ENCODE peak calls at places on chromosomes 6 and 20, in six cellular contexts. G is fibroblast of lung, A is PC-9, L is cardiac muscle cell, M is left ventricle myocardium inferior, U is Peyer's patch. P is an unnamed sample.

GRCh38 chr6:158756977-158757752 is 62.0 kb downstream of the EZR start:
- DNase-seq in L (no peak), A (no peak), G (no peak), U (no peak), M (no peak), P (no peak)

GRCh38 chr20:50859161-50859560 is 64.3 kb downstream of the BCAS4 start:
- DNase-seq in G (no peak), U (no peak), M (no peak), L (no peak), A (no peak), P (no peak)

GRCh38 chr6:49906511-49906910 is 40.2 kb upstream of the CRISP1 start:
- DNase-seq in G (no peak), U (no peak), A (no peak), M (no peak), L (no peak), P (no peak)

GRCh38 chr20:16302818-16303217 is 270.4 kb downstream of the KIF16B start:
- DNase-seq in A (no peak), G (no peak), M (no peak), L (no peak), U (no peak), P (no peak)

GRCh38 chr6:113994934-113995342 is 24.0 kb upstream of the HDAC2 start:
- DNase-seq in M (no peak), G (peak; percentile 91), L (peak; percentile 87), U (no peak), A (peak; percentile 66), P (no peak)

GRCh38 chr20:4375881-4376280 is 345.8 kb upstream of the PRND start:
- DNase-seq in G (peak; percentile 72), L (no peak), M (no peak), U (no peak), A (no peak), P (no peak)

GRCh38 chr6:157203312-157203744 is 120.0 kb downstream of the TMEM242 start:
- DNase-seq in U (peak; percentile 34), A (no peak), L (no peak), G (peak; percentile 29), M (no peak), P (peak; percentile 67)

GRCh38 chr6:41424370-41425058 is 89.1 kb downstream of the NCR2 start:
- DNase-seq in M (peak; percentile 79), U (peak; percentile 68), G (peak; percentile 55), A (peak; percentile 48), L (peak; percentile 83), P (no peak)

GRCh38 chr20:50285376-50286173 is 94.9 kb downstream of the CEBPB start:
- DNase-seq in U (no peak), G (peak; percentile 65), A (peak; percentile 62), L (no peak), M (no peak), P (no peak)

GRCh38 chr6:108781419-108782110 is 66.7 kb upstream of the ARMC2 start:
- DNase-seq in U (no peak), G (peak; percentile 21), A (no peak), L (no peak), M (no peak), P (no peak)

GRCh38 chr20:62011403-62011791 is 54.3 kb downstream of the TAF4 start:
- DNase-seq in G (no peak), U (no peak), M (no peak), A (no peak), L (no peak), P (no peak)

GRCh38 chr6:22737331-22737730 is 168.0 kb downstream of the HDGFL1 start:
- DNase-seq in G (peak; percentile 51), L (peak; percentile 78), A (no peak), M (no peak), U (no peak), P (no peak)

GRCh38 chr6:144896296-144896695 is 611.2 kb downstream of the UTRN start:
- DNase-seq in U (no peak), L (no peak), M (no peak), G (no peak), A (no peak), P (no peak)

GRCh38 chr6:3806169-3806922 is 42.8 kb upstream of the FAM50B start:
- DNase-seq in M (no peak), L (no peak), U (peak; percentile 62), G (no peak), A (no peak), P (no peak)

GRCh38 chr20:23928788-23929187 is 49.2 kb upstream of the CST5 start:
- DNase-seq in M (no peak), L (no peak), U (no peak), G (no peak), A (no peak), P (peak; percentile 42)

GRCh38 chr6:43716099-43716498 is 28.5 kb upstream of the MRPS18A start:
- DNase-seq in A (no peak), U (no peak), L (no peak), M (peak; percentile 72), G (peak; percentile 28), P (peak; percentile 61)

GRCh38 chr6:43712590-43712989 is 25.0 kb upstream of the MRPS18A start:
- DNase-seq in L (no peak), U (no peak), G (no peak), A (no peak), M (peak; percentile 40), P (no peak)

GRCh38 chr6:43715056-43715788 is 27.6 kb upstream of the MRPS18A start:
- DNase-seq in U (no peak), M (no peak), L (no peak), G (no peak), A (no peak), P (no peak)

GRCh38 chr6:43714311-43715055 is 26.9 kb upstream of the MRPS18A start:
- DNase-seq in L (no peak), M (peak; percentile 57), A (no peak), U (no peak), G (peak; percentile 54), P (no peak)

DNA sequence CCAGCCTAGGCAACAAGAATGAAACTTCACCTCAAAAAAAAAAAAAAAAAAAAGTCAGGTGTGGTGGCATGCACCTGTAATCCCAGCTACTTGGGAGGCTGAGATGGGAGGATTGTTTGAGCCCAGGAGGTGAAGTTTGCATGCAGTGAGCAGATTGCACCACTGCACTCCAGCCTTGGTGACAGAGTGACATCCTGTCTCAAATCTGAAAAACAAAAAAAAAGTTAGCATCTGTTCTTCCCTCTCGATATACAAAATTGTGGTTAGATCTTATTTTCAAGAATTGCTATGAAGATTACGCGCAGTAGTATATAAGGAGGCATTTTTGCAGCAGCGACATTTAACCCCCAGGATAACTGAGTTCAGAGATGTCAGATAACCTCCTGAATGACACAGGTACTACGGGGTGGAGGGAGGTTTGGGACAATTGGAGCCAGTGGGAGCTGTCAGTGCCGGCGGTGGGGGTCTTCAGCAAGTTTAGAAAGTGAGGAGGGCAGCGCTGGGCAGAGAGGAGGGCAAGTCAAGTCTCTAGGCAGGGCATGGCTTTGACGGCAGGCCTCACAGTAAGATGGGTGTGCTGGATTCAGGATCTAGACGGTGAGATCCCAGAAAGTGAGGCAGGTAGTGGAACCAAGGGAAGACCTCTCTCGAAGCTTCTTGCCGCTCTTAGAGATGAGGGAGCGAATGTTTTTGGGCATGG is 26.2 kb upstream of the MRPS18A start:
- DNase-seq in G (no peak), L (no peak), A (no peak), U (no peak), M (no peak), P (no peak)
- TF ChIP-seq CTCF in G (no peak), L (no peak), A (no peak), U (no peak), M (no peak), P (no peak)

DNA sequence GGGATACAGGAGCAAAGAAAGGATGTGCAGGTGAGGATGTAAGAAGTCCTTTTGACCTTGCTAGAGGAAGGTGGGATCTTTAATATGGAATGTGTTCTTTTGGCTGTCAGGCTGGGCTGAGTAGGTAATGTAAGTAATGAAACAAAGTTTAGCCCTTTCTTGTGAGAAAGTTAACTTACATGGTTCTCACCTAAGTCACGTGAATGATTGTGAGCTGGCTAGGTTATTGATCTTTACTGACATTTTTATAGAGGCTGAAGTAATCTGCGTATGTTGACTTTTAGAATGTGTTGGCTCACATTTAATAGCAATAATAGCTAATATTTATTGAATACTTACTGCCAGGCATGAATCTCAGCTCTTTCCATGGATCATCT is 2.6 kb downstream of the TOP1 start:
- DNase-seq in M (no peak), L (no peak), A (no peak), U (no peak), G (no peak), P (no peak)
- H3K27ac ChIP-seq in M (no peak overlapping the region), L (no peak overlapping the region), A (peak overlapping the region; percentile 4), U (peak overlapping the region; percentile 94), G (peak overlapping the region; percentile 96), P (no peak overlapping the region)

GRCh38 chr6:138504764-138505689 is 5.7 kb upstream of the NHSL1 start:
- DNase-seq in U (no peak), A (no peak), L (no peak), M (no peak), G (no peak), P (no peak)

GRCh38 chr6:138507977-138508675 is 8.8 kb upstream of the NHSL1 start:
- DNase-seq in G (no peak), U (peak; percentile 60), M (no peak), L (no peak), A (no peak), P (no peak)

GRCh38 chr6:138508676-138508988 is 9.3 kb upstream of the NHSL1 start:
- DNase-seq in U (no peak), M (no peak), G (no peak), A (no peak), L (no peak), P (no peak)

GRCh38 chr6:138512615-138513014 is 13.3 kb upstream of the NHSL1 start:
- DNase-seq in U (no peak), M (no peak), A (no peak), G (no peak), L (no peak), P (no peak)

DNA sequence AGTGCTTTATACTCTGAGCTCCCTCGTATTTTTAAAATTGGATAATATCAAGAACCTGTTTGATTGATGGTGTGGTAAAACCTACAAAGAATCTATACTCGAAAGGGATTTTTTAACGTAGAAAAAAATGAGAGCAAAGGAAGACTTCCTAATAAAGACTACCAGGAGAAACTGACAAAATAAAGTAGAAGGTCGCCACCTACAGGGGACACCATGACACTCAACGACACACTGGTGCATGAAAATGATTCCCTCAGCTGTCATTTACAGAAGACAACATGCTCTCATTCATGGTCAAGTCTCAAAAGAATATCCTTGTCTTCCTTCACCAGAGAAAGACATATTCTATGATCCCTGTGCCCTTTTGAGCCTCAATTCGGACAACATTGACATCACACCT is 10.1 kb upstream of the NHSL1 start:
- DNase-seq in U (no peak), G (peak; percentile 33), M (peak; percentile 28), L (peak; percentile 51), A (peak; percentile 53), P (no peak)
- H3K4me1 ChIP-seq in U (no peaks in the 10 kb centered on the region), G (no peaks in the 10 kb centered on the region), M (peaks cover 77% of the 10 kb centered on the region), L (no peaks in the 10 kb centered on the region), A (no peaks in the 10 kb centered on the region), P (peaks cover 10% of the 10 kb centered on the region)

DNA sequence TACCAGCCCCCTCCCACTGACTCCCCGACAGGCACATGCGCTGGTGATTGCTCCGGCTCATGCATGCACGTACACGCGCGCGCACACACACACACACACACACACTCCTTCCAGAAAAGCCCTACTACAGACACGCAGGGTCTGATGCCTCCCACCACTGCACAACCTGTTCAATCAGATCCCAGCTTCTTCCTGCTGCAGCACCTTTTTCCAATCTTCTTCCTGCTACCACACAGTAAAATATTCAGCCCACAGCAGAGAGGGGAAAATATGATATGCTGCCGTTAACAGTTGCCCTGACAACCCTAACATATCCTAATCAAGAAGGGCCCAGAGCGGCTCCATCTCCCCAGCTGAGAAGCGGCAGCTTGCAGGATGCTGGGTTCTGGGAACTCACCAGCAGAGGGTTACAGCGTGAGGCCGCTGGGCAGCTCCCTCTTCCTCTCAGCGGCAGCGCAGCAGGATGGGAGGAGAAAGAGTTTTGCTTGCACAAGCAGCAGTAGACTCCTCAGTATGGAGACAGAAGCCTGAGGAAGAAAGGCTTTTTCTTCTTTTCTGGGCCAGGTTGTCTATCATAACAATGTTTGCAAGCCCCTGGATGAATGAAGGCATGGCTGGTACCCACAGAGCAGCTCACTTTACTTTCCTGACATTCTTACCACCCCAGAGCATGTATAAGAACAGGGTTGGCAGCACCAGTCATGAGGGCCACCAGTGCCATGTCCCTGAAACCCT is 23.9 kb downstream of the MAP7 start:
- DNase-seq in L (peak; percentile 69), A (no peak), M (peak; percentile 22), G (peak; percentile 64), U (no peak), P (peak; percentile 76)
- TF ChIP-seq CTCF in L (peak; percentile 55), A (no peak), M (peak; percentile 44), G (peak; percentile 52), U (no peak), P (peak; percentile 29)

P was measured in upper lobe of right lung.